ENCODE peak calls at places on chromosomes 11 and 22, in four cellular contexts. Z is Calu3, A is neural crest cell, F is left lung. O is an unnamed sample.

GRCh38 chr11:17263803-17264202 is 12.7 kb upstream of the NUCB2 start:
- DNase-seq in Z (no peak), A (no peak), F (no peak), O (no peak)

GRCh38 chr22:43179151-43179910 is 7.6 kb downstream of the TTLL12 start:
- DNase-seq in Z (no peak), A (no peak), F (no peak), O (no peak)

GRCh38 chr22:41177626-41178424 is 27.3 kb upstream of the L3MBTL2 start:
- DNase-seq in Z (no peak), A (no peak), F (no peak), O (no peak)

GRCh38 chr11:69372589-69373250 is 78.8 kb downstream of the MYEOV start:
- DNase-seq in Z (no peak), A (no peak), F (no peak), O (no peak)

GRCh38 chr11:101866619-101867491 is 48.0 kb upstream of the CEP126 start:
- DNase-seq in Z (peak; percentile 10), A (no peak), F (no peak), O (no peak)

GRCh38 chr11:18778468-18778867 is 13.1 kb downstream of the PTPN5 start:
- DNase-seq in Z (no peak), A (no peak), F (no peak), O (no peak)

GRCh38 chr11:87447606-87448005 is 409.9 kb downstream of the TMEM135 start:
- DNase-seq in Z (no peak), A (no peak), F (no peak), O (no peak)

GRCh38 chr11:65863889-65864757 is 3.9 kb downstream of the MUS81 start:
- DNase-seq in Z (no peak), A (no peak), F (no peak), O (no peak)

GRCh38 chr11:96204721-96205459 is 138.1 kb downstream of the MAML2 start:
- DNase-seq in Z (no peak), A (no peak), F (no peak), O (no peak)

GRCh38 chr11:78654071-78654470 is 79.4 kb upstream of the NARS2 start:
- DNase-seq in Z (no peak), A (no peak), F (no peak), O (peak; percentile 80)

GRCh38 chr11:32386770-32387377 is 48.5 kb downstream of the WT1 start:
- DNase-seq in Z (no peak), A (no peak), F (no peak), O (no peak)

GRCh38 chr22:49310354-49310753 is 517.3 kb downstream of the BRD1 start:
- DNase-seq in Z (no peak), A (no peak), F (peak; percentile 4), O (no peak)

GRCh38 chr22:41777749-41778395 is 22.6 kb upstream of the CCDC134 start:
- DNase-seq in Z (no peak), A (no peak), F (no peak), O (no peak)

GRCh38 chr11:78940500-78941225 is 366.0 kb upstream of the NARS2 start:
- DNase-seq in Z (no peak), A (no peak), F (no peak), O (no peak)

GRCh38 chr22:22425783-22426624 is 82.5 kb downstream of the ZNF280B start:
- DNase-seq in Z (no peak), A (no peak), F (no peak), O (no peak)

GRCh38 chr11:44899959-44900358 is 50.7 kb downstream of the TP53I11 start:
- DNase-seq in Z (peak; percentile 44), A (peak; percentile 32), F (no peak), O (peak; percentile 26)

GRCh38 chr11:19827399-19828135 is 114.9 kb downstream of the NAV2 start:
- DNase-seq in Z (no peak), A (no peak), F (no peak), O (no peak)

GRCh38 chr11:84628871-84629625 is 998.1 kb downstream of the DLG2 start:
- DNase-seq in Z (no peak), A (no peak), F (no peak), O (no peak)

GRCh38 chr11:62139526-62140301 is 15.9 kb downstream of the INCENP start:
- DNase-seq in Z (no peak), A (no peak), F (no peak), O (no peak)

GRCh38 chr22:46352691-46353386 is 17.3 kb downstream of the TRMU start:
- DNase-seq in Z (peak; percentile 75), A (no peak), F (peak; percentile 86), O (no peak)

GRCh38 chr22:44181912-44182590 is 1.3 kb downstream of the PARVG start:
- DNase-seq in Z (no peak), A (no peak), F (no peak), O (no peak)

GRCh38 chr11:129611661-129612566 is 203.7 kb upstream of the TMEM45B start:
- DNase-seq in Z (peak; percentile 15), A (no peak), F (no peak), O (no peak)

GRCh38 chr22:24695958-24696511 is 78.5 kb downstream of the PIWIL3 start:
- DNase-seq in Z (no peak), A (no peak), F (peak; percentile 72), O (no peak)

GRCh38 chr22:41237707-41238569 is 2.8 kb downstream of the CHADL start:
- DNase-seq in Z (peak; percentile 90), A (peak; percentile 30), F (peak; percentile 86), O (no peak)

GRCh38 chr11:83990160-83990733 is 704.1 kb upstream of the CCDC90B start:
- DNase-seq in Z (no peak), A (no peak), F (no peak), O (no peak)

GRCh38 chr11:101618691-101619090 is 34.9 kb upstream of the TRPC6 start:
- DNase-seq in Z (no peak), A (no peak), F (no peak), O (peak; percentile 41)

GRCh38 chr11:17734986-17735822 is 623 bp downstream of the KCNC1 start:
- DNase-seq in Z (peak; percentile 70), A (peak; percentile 62), F (peak; percentile 46), O (peak; percentile 39)

GRCh38 chr11:85977751-85978160 is 91.1 kb downstream of the PICALM start:
- DNase-seq in Z (no peak), A (no peak), F (no peak), O (no peak)

GRCh38 chr11:102456381-102456780 is 3.8 kb upstream of the TMEM123 start:
- DNase-seq in Z (no peak), A (no peak), F (no peak), O (no peak)

GRCh38 chr11:77821349-77821851 is 456 bp downstream of the AAMDC start:
- DNase-seq in Z (peak; percentile 14), A (no peak), F (peak; percentile 37), O (no peak)

GRCh38 chr22:49815641-49816071 is 12.0 kb downstream of the BRD1 start:
- DNase-seq in Z (peak; percentile 60), A (no peak), F (no peak), O (no peak)

GRCh38 chr11:116547571-116547970 is 225.2 kb downstream of the BUD13 start:
- DNase-seq in Z (no peak), A (no peak), F (no peak), O (no peak)

GRCh38 chr11:1746956-1747752 is 3.2 kb downstream of the IFITM10 start:
- DNase-seq in Z (no peak), A (no peak), F (peak; percentile 34), O (no peak)

DNA sequence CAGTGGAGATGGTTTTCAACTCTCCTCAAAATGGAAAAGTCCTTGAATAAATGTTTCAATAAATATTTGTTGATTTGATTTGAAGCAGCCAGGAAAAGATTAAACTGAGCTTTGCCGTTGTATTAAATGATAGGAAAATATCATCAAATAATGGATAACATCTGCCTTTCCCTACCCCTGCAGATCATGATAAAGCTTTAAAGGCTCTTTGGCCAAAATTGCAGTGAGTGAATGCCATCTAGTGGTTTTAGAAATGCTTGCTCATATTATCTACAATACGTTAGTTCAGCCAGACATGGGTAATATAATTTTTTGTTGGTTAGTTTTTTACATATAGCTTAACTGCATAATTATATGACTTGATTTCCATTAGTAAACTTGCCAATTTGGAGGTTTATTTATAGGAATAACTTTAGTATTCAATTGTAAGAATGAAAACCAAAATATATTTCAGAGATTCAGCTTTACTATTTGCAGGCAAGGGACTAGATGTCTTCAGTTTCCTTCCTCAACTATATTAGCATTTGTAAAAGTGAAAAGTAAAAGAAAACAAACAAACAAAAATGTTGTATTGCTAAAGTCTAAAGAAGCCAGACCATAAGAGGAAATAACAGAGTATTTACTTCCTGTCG is 159.2 kb downstream of the MSANTD4 start:
- DNase-seq in Z (peak; percentile 3), A (no peak), F (no peak), O (peak; percentile 53)
- TF ChIP-seq CTCF in Z (no peak), A (peak; percentile 90), F (peak; percentile 48), O (peak; percentile 63)

DNA sequence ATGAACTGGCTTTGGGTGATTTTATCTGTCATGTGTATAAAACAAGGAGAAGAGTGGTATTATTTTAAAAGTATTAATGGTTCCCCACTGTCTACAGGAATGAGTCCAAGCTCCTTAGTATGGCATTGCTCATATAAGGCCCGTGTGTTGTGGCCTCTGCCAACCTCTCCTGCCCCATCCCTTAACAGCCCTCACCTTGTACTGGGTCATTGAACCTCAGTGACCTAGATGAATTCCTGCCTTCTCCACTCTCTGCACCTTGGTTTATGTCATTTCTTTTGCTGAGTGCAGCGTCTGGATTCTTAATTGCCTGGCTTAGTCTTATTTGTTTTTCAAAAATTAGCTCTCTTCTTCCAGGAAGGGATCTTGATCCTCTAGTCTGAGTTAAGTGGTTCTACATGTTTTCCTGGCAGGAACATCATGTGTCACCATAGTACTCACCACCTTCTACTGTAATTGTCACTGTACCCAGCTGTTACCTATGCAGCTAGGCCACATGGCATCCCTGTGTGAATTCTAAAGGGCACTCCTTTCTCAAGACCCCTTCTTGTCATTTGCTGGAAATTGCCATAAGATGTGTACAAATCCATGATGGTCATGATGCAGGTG is 36.2 kb upstream of the POGLUT3 start:
- DNase-seq in Z (no peak), A (no peak), F (no peak), O (no peak)
- TF ChIP-seq CTCF in Z (no peak), A (no peak), F (no peak), O (no peak)

GRCh38 chr11:109401532-109401931 is 20.5 kb upstream of the C11orf87 start:
- DNase-seq in Z (no peak), A (no peak), F (no peak), O (no peak)
- TF ChIP-seq CTCF in Z (no peak), A (no peak), F (no peak), O (no peak)

GRCh38 chr11:72413914-72414628 is 20.3 kb downstream of the CLPB start:
- DNase-seq in Z (peak; percentile 86), A (peak; percentile 62), F (peak; percentile 83), O (peak; percentile 47)
- TF ChIP-seq CTCF in Z (peak; percentile 80), A (peak; percentile 88), F (peak; percentile 75), O (peak; percentile 77)

GRCh38 chr22:20037419-20037818 is 16.5 kb downstream of the TANGO2 start:
- DNase-seq in Z (no peak), A (no peak), F (no peak), O (no peak)

GRCh38 chr22:20039683-20040325 is 18.9 kb downstream of the TANGO2 start:
- DNase-seq in Z (no peak), A (no peak), F (no peak), O (no peak)

GRCh38 chr22:20040801-20041200 is 19.9 kb downstream of the TANGO2 start:
- DNase-seq in Z (no peak), A (no peak), F (no peak), O (no peak)

GRCh38 chr22:20036535-20037392 is 15.9 kb downstream of the TANGO2 start:
- DNase-seq in Z (no peak), A (no peak), F (no peak), O (no peak)

DNA sequence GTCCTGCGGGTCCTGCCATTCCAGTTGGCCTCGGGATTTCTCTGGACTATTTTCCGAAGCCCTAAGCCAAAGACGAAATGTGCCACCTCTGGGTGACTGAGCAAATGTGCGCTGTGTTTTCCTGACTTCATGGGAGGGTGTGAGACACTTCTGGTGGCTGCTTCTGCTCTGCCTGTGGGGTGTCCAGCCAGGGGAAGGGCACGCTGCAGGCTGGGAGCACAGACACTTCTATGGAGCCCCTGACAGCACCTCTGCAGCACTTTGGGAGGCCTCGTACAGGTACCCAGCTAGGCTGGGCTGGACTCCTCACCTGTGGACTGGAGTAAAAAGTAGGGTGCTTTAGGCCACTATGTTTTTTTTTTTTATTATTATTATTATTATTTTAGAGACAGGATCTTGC is 17.7 kb downstream of the TANGO2 start:
- DNase-seq in Z (no peak), A (no peak), F (no peak), O (no peak)
- TF ChIP-seq CTCF in Z (no peak), A (no peak), F (no peak), O (no peak)